ENCODE peak calls at places on chromosomes 5 and 9, in four cellular contexts. J is GM12878, O is H1, B is HepG2. L is an unnamed sample.

GRCh38 chr5:125696762-125697161 is 726.4 kb upstream of the GRAMD2B start:
- DNase-seq in O (no peak), J (no peak), B (peak), L (no peak)

GRCh38 chr9:92489209-92489608 is 6.9 kb upstream of the ASPN start:
- DNase-seq in B (no peak), J (no peak), O (no peak), L (no peak)

GRCh38 chr9:90729351-90729750 is 72.3 kb upstream of the SYK start:
- DNase-seq in O (no peak), B (no peak), J (no peak), L (no peak)

GRCh38 chr9:127723450-127723849 is 7.6 kb downstream of the TTC16 start:
- DNase-seq in O (no peak), J (no peak), B (no peak), L (no peak)

GRCh38 chr9:93669958-93670207 is 93.5 kb downstream of the PHF2 start:
- DNase-seq in O (no peak), J (no peak), B (no peak), L (no peak)

GRCh38 chr5:170623576-170624181 is 119.9 kb downstream of the KCNIP1 start:
- DNase-seq in O (peak), B (peak), J (no peak), L (peak)

GRCh38 chr5:175895215-175895614 is 23.8 kb downstream of the CPLX2 start:
- DNase-seq in O (no peak), J (no peak), B (no peak), L (no peak)

GRCh38 chr5:43017438-43017820 is 22.7 kb downstream of the ANXA2R start:
- DNase-seq in O (no peak), J (no peak), B (peak), L (no peak)

GRCh38 chr5:103234239-103234975 is 24.2 kb upstream of the MACIR start:
- DNase-seq in J (no peak), B (no peak), O (no peak), L (no peak)

GRCh38 chr9:137379761-137380161 is 43.2 kb downstream of the EXD3 start:
- DNase-seq in O (no peak), J (no peak), B (no peak), L (no peak)

GRCh38 chr5:14752497-14753071 is 88.1 kb downstream of the OTULIN start:
- DNase-seq in J (no peak), B (peak), O (no peak), L (no peak)

GRCh38 chr5:131221888-131222287 is 42.0 kb upstream of the CDC42SE2 start:
- DNase-seq in O (no peak), B (no peak), J (no peak), L (no peak)

GRCh38 chr9:12916037-12916436 is 141.2 kb downstream of the LURAP1L start:
- DNase-seq in B (peak), O (no peak), J (no peak), L (peak)

GRCh38 chr5:143717400-143717799 is 94.6 kb upstream of the HMHB1 start:
- DNase-seq in O (no peak), J (no peak), B (no peak), L (no peak)

GRCh38 chr5:71601222-71602026 is 14.3 kb downstream of the MCCC2 start:
- DNase-seq in O (peak), B (peak), J (peak), L (peak)

GRCh38 chr5:33637011-33637410 is 196.2 kb downstream of the TARS1 start:
- DNase-seq in B (no peak), O (no peak), J (no peak), L (no peak)

GRCh38 chr9:91164724-91165520 is 196.8 kb downstream of the AUH start:
- DNase-seq in B (peak), J (no peak), O (no peak), L (no peak)

GRCh38 chr9:114114364-114114763 is 15.3 kb upstream of the KIF12 start:
- DNase-seq in O (no peak), B (no peak), J (no peak), L (no peak)

GRCh38 chr5:83434929-83435328 is 36.6 kb upstream of the VCAN start:
- DNase-seq in O (no peak), J (no peak), B (no peak), L (no peak)

GRCh38 chr5:111383288-111383970 is 128.9 kb downstream of the STARD4 start:
- DNase-seq in J (no peak), B (no peak), O (no peak), L (no peak)

GRCh38 chr5:114122852-114123251 is 239.0 kb upstream of the KCNN2 start:
- DNase-seq in O (no peak), B (no peak), J (no peak), L (no peak)

GRCh38 chr9:107487521-107488399 is 1.8 kb downstream of the KLF4 start:
- DNase-seq in B (no peak), J (no peak), O (peak), L (no peak)

GRCh38 chr9:82680179-82680935 is 382.6 kb downstream of the RASEF start:
- DNase-seq in O (no peak), B (no peak), J (no peak), L (no peak)

GRCh38 chr9:91856419-91856818 is 93.6 kb downstream of the ROR2 start:
- DNase-seq in O (no peak), B (no peak), J (no peak), L (no peak)

DNA sequence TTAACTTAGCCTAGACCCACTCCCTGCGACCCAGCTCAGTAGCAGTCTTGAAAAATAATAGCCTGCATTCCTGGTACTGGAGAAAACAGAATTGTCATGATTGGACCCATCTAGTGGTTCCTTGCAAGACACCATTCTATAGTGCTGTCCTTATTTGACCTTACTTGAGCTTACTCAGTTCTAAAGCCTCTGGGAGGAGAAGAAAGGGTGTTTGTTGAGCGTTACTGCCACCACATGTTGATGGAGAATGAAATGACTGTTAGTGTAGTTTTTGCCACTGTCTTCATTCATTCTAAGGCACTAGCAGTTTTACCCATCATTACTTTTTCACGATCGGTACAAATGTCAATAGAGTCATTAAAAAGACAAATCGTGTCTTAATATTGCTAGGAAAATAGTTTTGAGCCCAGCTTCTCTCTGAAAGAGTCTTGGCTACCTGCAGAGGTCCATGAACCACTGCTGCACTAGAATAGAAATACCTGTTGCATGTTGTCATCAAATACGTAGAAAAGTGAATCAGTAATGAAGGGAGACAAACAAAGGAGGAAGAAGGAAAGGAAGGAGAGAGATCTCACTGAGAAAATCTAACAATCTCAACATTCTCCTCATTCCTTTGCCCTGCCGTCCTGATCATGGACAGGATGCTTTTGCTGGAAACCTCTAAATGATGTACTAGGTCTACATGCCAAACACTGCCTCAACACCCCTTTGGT is 96.0 kb downstream of the LIX1 start:
- DNase-seq in B (no peak), J (no peak), O (no peak), L (no peak)
- TF ChIP-seq YY1 in B (no peak), J (no peak), O (no peak), L (no peak)

DNA sequence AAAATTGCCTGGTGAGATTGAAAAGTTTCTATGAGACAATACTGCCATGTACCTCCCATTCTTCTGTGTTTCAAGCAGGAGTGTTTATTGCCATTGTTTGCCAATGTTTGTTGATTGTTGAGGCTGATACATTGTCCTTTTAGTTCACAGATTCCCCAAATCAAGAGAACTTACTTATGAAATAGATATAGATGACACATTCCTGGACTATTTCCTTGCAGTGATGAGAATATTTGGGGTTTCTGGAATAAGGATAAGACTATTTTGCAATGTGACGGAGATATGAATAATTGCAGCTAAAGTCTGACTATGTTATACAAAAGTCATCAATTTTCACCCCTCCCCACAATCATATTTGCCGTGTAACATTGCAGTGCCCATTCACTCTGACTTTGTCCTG is 460.8 kb downstream of the CDH10 start:
- DNase-seq in O (no peak), J (no peak), B (no peak), L (no peak)
- TF ChIP-seq ZNF274 in O (no peak), J (no peak), B (no peak), L (no peak)

GRCh38 chr9:111356567-111357244 is 26.7 kb upstream of the OR2K2 start:
- DNase-seq in O (no peak), B (no peak), J (no peak), L (no peak)
- TF ChIP-seq SUZ12 in O (no peak), B (no peak), J (no peak), L (no peak)

DNA sequence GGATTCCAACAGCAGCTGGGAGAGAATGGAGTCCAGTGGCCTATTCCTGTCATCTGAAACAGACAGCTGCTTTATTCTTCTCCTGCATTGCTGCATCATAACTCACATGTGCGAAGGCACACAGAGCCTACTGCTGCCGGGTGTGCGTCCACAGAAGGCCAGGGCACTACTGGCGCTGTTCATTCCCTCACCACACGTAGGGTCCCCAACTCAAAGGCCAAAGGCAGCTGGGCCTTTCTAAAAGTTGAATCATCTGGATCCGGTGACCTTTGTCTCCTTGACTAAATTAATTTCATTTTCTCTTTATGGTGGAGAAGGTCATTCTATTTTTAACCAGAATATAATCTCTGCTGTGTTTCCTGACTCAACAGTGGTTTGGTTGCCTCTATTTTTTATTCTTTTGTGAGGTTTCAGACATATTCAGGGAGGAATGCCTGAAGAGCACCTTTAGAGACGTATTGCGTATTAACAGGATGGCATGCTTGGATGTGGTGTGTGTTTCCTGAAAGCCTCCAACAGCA is 10.8 kb upstream of the SPATA24 start:
- DNase-seq in O (no peak), B (no peak), J (no peak), L (no peak)
- TF ChIP-seq YY1 in O (no peak), B (no peak), J (no peak), L (no peak)

DNA sequence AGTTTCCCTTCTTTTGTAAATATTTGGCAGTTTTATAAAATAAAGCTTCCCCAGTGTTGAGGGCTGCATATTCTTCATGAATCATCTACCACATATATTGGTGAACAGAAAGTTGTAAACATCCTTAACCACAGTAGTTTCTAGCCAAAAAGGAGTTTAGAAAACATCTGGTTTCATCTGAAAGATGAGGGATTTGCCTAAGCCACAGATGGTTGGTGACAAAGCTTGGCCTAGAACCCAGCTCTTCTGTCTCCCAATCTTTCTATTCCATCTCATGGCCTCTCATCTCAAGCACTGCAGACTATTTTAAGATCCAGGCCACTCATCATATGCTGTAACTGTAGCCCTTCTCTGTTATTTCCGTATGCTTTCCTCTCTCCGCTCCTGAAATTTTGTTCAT is 232.3 kb upstream of the TRPM3 start:
- DNase-seq in O (no peak), J (no peak), B (no peak), L (no peak)
- TF ChIP-seq ZNF274 in O (no peak), J (no peak), B (no peak), L (no peak)

DNA sequence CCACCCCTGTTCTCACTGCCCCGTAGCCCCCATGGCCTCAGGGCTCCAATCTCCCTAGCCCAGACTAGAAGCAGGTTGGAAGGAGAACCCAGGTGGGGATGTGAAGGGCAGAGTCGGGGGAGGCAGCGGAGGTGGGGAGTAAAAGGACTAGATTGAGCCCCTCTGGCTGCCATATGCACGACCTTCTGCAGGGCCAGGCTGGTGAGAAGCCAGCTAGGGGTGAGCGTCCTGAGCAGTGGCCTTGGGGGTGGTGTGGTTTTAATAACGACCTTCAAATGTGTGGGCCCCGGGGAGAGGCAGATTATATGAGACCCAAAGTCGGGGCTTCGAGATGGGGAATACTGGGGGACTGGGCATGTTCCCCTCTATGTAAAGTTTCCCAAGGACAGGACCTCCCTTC is 139.5 kb downstream of the C9orf50 start:
- DNase-seq in O (no peak), J (no peak), B (no peak), L (no peak)
- TF ChIP-seq SUZ12 in O (no peak), J (no peak), B (no peak), L (no peak)

DNA sequence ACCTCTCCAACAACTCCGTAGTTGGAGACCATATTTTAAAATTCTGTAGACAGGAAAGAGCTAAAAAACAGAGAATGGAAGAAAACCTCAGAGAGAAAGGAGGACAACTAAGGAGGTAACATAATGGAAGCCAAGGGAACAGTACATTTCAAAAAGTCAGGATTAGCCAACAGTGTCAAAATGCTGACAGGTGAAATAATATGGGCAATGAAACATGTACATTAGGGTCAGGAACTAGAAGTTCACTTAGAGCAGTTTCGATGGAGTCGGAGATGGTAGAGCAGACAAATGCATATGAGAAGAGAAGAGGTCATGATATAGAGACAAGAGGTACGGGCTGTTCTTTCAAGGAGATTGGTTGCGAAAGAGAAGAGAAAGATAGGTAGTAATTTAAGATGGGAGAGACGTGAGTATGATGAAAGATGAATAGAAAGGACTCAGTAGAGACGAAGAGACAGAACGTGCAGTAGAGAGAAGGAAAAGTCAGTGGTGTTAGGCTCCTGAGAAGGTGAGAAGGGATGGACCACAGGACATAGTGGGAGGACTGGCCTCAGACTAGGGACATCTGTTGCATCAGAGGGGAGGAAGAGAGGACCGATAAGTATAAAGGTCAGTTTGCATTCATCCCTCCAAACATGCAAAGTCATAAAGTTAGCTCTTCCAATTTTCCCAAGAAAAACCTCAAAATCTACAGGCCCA is 25.6 kb downstream of the NRG2 start:
- DNase-seq in B (no peak), O (no peak), J (no peak), L (no peak)
- TF ChIP-seq YY1 in B (no peak), O (no peak), J (no peak), L (no peak)

DNA sequence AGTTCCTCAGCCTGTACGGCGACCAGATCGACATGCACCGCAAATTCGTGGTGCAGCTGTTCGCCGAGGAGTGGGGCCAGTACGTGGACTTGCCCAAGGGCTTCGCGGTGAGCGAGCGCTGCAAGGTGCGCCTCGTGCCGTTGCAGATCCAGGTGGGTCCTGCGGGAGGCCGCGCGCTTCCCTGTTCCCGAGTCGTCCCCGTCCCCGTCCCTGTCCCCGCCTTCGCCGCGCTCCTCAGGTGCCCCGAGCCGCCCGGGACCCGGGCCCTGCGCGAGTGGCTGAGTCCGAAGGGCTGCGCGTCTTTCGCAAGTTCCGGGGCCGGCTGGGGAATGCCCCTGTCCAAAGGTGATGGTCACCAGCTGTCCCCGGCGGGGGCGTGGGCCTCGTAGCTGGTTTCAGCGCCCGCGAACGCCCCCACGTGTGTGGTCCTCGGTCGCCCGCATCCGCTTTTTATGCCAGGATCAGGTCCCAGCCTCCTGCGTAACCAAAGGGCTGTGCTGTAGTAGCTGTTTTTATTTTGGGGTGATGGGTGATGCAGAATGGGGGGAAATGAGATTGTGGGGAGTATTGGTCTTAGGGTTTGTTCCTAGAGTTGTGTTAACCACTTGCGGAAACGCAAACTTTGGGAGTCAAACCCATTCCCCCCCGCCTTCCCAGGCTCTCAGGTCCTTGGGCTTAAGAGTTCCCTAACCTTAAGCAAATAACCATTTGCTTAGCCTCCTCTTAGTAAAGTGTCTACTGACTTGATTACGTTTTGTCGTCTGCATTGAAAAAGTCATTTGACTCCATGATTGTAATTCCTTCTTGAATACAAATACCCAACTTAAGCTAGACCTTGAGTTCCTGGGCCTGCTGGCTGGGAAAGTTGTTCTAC is 612 bp downstream of the ISOC1 start:
- DNase-seq in J (peak), B (peak), O (peak), L (peak)
- TF ChIP-seq ZNF274 in J (no peak), B (peak), O (no peak), L (no peak)